ENCODE peak calls at places on chromosomes 1 and 21, in ten cellular contexts. P is RKO, W is T-helper 1 cell, E is adipocyte, F is C1 segment of cervical spinal cord, S is hippocampal formation, T is retina, Q is 8988T, L is NAMALWA, B is germinal center. Z is an unnamed sample.

GRCh38 chr1:164369698-164370365 is 189.2 kb upstream of the PBX1 start:
- DNase-seq in P (no peak), W (no peak), E (no peak), F (no peak), S (no peak), T (no peak), Q (no peak), L (no peak), B (no peak), Z (peak; percentile 13)

GRCh38 chr1:225111000-225111399 is 181.5 kb downstream of the DNAH14 start:
- DNase-seq in P (no peak), W (no peak), E (no peak), F (no peak), S (no peak), T (no peak), Q (no peak), L (no peak), B (no peak), Z (no peak)

GRCh38 chr1:198328458-198329032 is 171.7 kb downstream of the NEK7 start:
- DNase-seq in P (no peak), W (no peak), E (no peak), F (no peak), S (no peak), T (no peak), Q (no peak), L (no peak), B (no peak), Z (no peak)

GRCh38 chr1:221286399-221286798 is 407.2 kb downstream of the HLX start:
- DNase-seq in P (no peak), W (no peak), E (no peak), F (no peak), S (no peak), T (peak; percentile 19), Q (no peak), L (no peak), B (no peak), Z (no peak)

GRCh38 chr1:164515932-164516331 is 43.1 kb upstream of the PBX1 start:
- DNase-seq in P (no peak), W (no peak), E (peak; percentile 50), F (no peak), S (no peak), T (peak; percentile 52), Q (no peak), L (no peak), B (no peak), Z (peak; percentile 5)

GRCh38 chr1:194289569-194290266 is 1103.3 kb upstream of the B3GALT2 start:
- DNase-seq in P (no peak), W (peak; percentile 32), E (no peak), F (no peak), S (no peak), T (no peak), Q (no peak), L (peak; percentile 93), B (peak; percentile 68), Z (no peak)

GRCh38 chr21:41148798-41149197 is 19.2 kb upstream of the BACE2 start:
- DNase-seq in P (no peak), W (no peak), E (no peak), F (no peak), S (no peak), T (no peak), Q (no peak), L (no peak), B (no peak), Z (no peak)

GRCh38 chr1:186845581-186846210 is 16.9 kb downstream of the PLA2G4A start:
- DNase-seq in P (no peak), W (no peak), E (no peak), F (no peak), S (no peak), T (no peak), Q (no peak), L (no peak), B (no peak), Z (no peak)

GRCh38 chr1:19203440-19203839 is 6.6 kb downstream of the UBR4 start:
- DNase-seq in P (peak; percentile 49), W (no peak), E (peak; percentile 21), F (no peak), S (no peak), T (no peak), Q (no peak), L (no peak), B (no peak), Z (peak; percentile 14)

GRCh38 chr1:175572932-175573871 is 170.2 kb downstream of the TNR start:
- DNase-seq in P (no peak), W (no peak), E (no peak), F (no peak), S (peak; percentile 5), T (no peak), Q (no peak), L (no peak), B (no peak), Z (no peak)

GRCh38 chr21:44872266-44872567 is 1.3 kb downstream of the PTTG1IP start:
- DNase-seq in P (no peak), W (no peak), E (no peak), F (no peak), S (no peak), T (no peak), Q (no peak), L (no peak), B (no peak), Z (no peak)

GRCh38 chr1:44604167-44604955 is 69.9 kb downstream of the TMEM53 start:
- DNase-seq in P (no peak), W (no peak), E (peak; percentile 28), F (no peak), S (no peak), T (no peak), Q (no peak), L (no peak), B (no peak), Z (no peak)

Z was measured in heart right ventricle.